ENCODE peak calls at places on chromosomes 3 and 15, in five cellular contexts. One of them, this sample, is unnamed.

GRCh38 chr15:79689030-79689429 is 207.8 kb downstream of the MTHFS start:
- DNase-seq in BE2C: no peak
- DNase-seq in uterus: no peak
- DNase-seq in fibroblast of lung: no peak
- DNase-seq in astrocyte: no peak
- DNase-seq in this sample: no peak

GRCh38 chr3:130901463-130902204 is 7.8 kb downstream of the ATP2C1 start:
- DNase-seq in fibroblast of lung: no peak
- DNase-seq in astrocyte: no peak
- DNase-seq in uterus: no peak
- DNase-seq in BE2C: peak
- DNase-seq in this sample: no peak

GRCh38 chr3:73060302-73060723 is 1.1 kb upstream of the EBLN2 start:
- DNase-seq in fibroblast of lung: no peak
- DNase-seq in BE2C: peak
- DNase-seq in astrocyte: no peak
- DNase-seq in uterus: no peak
- DNase-seq in this sample: no peak

GRCh38 chr3:179526989-179527391 is 35.7 kb upstream of the ACTL6A start:
- DNase-seq in astrocyte: peak
- DNase-seq in fibroblast of lung: peak
- DNase-seq in uterus: peak
- DNase-seq in BE2C: peak
- DNase-seq in this sample: peak

GRCh38 chr3:148880681-148881080 is 15.6 kb downstream of the CPA3 start:
- DNase-seq in uterus: no peak
- DNase-seq in astrocyte: no peak
- DNase-seq in fibroblast of lung: peak
- DNase-seq in BE2C: peak
- DNase-seq in this sample: no peak

GRCh38 chr3:42704136-42704841 is 1.7 kb upstream of the HHATL start:
- DNase-seq in fibroblast of lung: no peak
- DNase-seq in uterus: no peak
- DNase-seq in astrocyte: no peak
- DNase-seq in BE2C: no peak
- DNase-seq in this sample: no peak

GRCh38 chr3:189641776-189642175 is 10.6 kb downstream of the TP63 start:
- DNase-seq in fibroblast of lung: no peak
- DNase-seq in BE2C: no peak
- DNase-seq in uterus: no peak
- DNase-seq in astrocyte: no peak
- DNase-seq in this sample: peak

GRCh38 chr3:188169826-188170455 is 16.0 kb downstream of the LPP start:
- DNase-seq in BE2C: no peak
- DNase-seq in uterus: peak
- DNase-seq in astrocyte: no peak
- DNase-seq in fibroblast of lung: peak
- DNase-seq in this sample: no peak

GRCh38 chr3:65342084-65342683 is 654.4 kb upstream of the ADAMTS9 start:
- DNase-seq in uterus: no peak
- DNase-seq in astrocyte: no peak
- DNase-seq in BE2C: peak
- DNase-seq in fibroblast of lung: peak
- DNase-seq in this sample: peak

GRCh38 chr15:76996526-76997401 is 1.8 kb downstream of the PSTPIP1 start:
- DNase-seq in astrocyte: peak
- DNase-seq in uterus: no peak
- DNase-seq in BE2C: peak
- DNase-seq in fibroblast of lung: peak
- DNase-seq in this sample: peak

GRCh38 chr15:74525328-74525727 is 15.7 kb upstream of the ARID3B start:
- DNase-seq in BE2C: no peak
- DNase-seq in fibroblast of lung: no peak
- DNase-seq in uterus: no peak
- DNase-seq in astrocyte: no peak
- DNase-seq in this sample: no peak

GRCh38 chr3:187767266-187768032 is 22.2 kb upstream of the BCL6 start:
- DNase-seq in astrocyte: peak
- DNase-seq in uterus: no peak
- DNase-seq in BE2C: no peak
- DNase-seq in fibroblast of lung: peak
- DNase-seq in this sample: peak

GRCh38 chr3:11690863-11691833 is 47.4 kb upstream of the VGLL4 start:
- DNase-seq in uterus: no peak
- DNase-seq in BE2C: no peak
- DNase-seq in astrocyte: peak
- DNase-seq in fibroblast of lung: peak
- DNase-seq in this sample: peak

GRCh38 chr3:12662593-12663310 is 1.2 kb downstream of the RAF1 start:
- DNase-seq in uterus: no peak
- DNase-seq in BE2C: peak
- DNase-seq in astrocyte: no peak
- DNase-seq in fibroblast of lung: peak
- DNase-seq in this sample: peak

GRCh38 chr3:111794701-111795100 is 64.4 kb upstream of the PHLDB2 start:
- DNase-seq in astrocyte: no peak
- DNase-seq in uterus: no peak
- DNase-seq in fibroblast of lung: no peak
- DNase-seq in BE2C: no peak
- DNase-seq in this sample: no peak

GRCh38 chr3:170421147-170421641 is 2.5 kb downstream of the CLDN11 start:
- DNase-seq in fibroblast of lung: peak
- DNase-seq in uterus: peak
- DNase-seq in BE2C: no peak
- DNase-seq in astrocyte: peak
- DNase-seq in this sample: no peak

GRCh38 chr3:149363053-149363452 is 14.4 kb downstream of the TM4SF1 start:
- DNase-seq in fibroblast of lung: peak
- DNase-seq in astrocyte: peak
- DNase-seq in BE2C: no peak
- DNase-seq in uterus: no peak
- DNase-seq in this sample: peak

GRCh38 chr3:160010578-160010977 is 21.9 kb downstream of the IL12A start:
- DNase-seq in astrocyte: no peak
- DNase-seq in uterus: no peak
- DNase-seq in BE2C: no peak
- DNase-seq in fibroblast of lung: no peak
- DNase-seq in this sample: no peak

GRCh38 chr3:8794247-8794646 is 24.8 kb upstream of the OXTR start:
- DNase-seq in fibroblast of lung: no peak
- DNase-seq in BE2C: no peak
- DNase-seq in uterus: no peak
- DNase-seq in astrocyte: no peak
- DNase-seq in this sample: no peak

GRCh38 chr15:76059320-76060097 is at the start of gene TMEM266:
- DNase-seq in uterus: no peak
- DNase-seq in astrocyte: peak
- DNase-seq in BE2C: peak
- DNase-seq in fibroblast of lung: peak
- DNase-seq in this sample: no peak

GRCh38 chr3:23723930-23724329 is 81.8 kb upstream of the UBE2E1 start:
- DNase-seq in uterus: no peak
- DNase-seq in BE2C: no peak
- DNase-seq in astrocyte: no peak
- DNase-seq in fibroblast of lung: no peak
- DNase-seq in this sample: no peak

GRCh38 chr3:195226445-195226844 is 44.5 kb downstream of the XXYLT1 start:
- DNase-seq in fibroblast of lung: no peak
- DNase-seq in astrocyte: no peak
- DNase-seq in BE2C: no peak
- DNase-seq in uterus: no peak
- DNase-seq in this sample: no peak

GRCh38 chr15:52290329-52290728 is 5.3 kb downstream of the MYO5C start:
- DNase-seq in fibroblast of lung: no peak
- DNase-seq in uterus: no peak
- DNase-seq in BE2C: no peak
- DNase-seq in astrocyte: no peak
- DNase-seq in this sample: peak

GRCh38 chr15:65409284-65409631 is 13.5 kb downstream of the IGDCC4 start:
- DNase-seq in astrocyte: peak
- DNase-seq in fibroblast of lung: peak
- DNase-seq in BE2C: no peak
- DNase-seq in uterus: no peak
- DNase-seq in this sample: peak
- TF ChIP-seq CTCF in astrocyte: no peak
- TF ChIP-seq CTCF in fibroblast of lung: no peak
- TF ChIP-seq CTCF in BE2C: no peak
- TF ChIP-seq CTCF in uterus: no peak
- TF ChIP-seq CTCF in this sample: no peak

GRCh38 chr15:67092726-67093125 is 27.3 kb downstream of the SMAD3 start:
- DNase-seq in BE2C: no peak
- DNase-seq in uterus: no peak
- DNase-seq in astrocyte: no peak
- DNase-seq in fibroblast of lung: no peak
- DNase-seq in this sample: no peak

GRCh38 chr15:67091966-67092677 is 26.7 kb downstream of the SMAD3 start:
- DNase-seq in uterus: no peak
- DNase-seq in astrocyte: no peak
- DNase-seq in fibroblast of lung: no peak
- DNase-seq in BE2C: no peak
- DNase-seq in this sample: no peak

GRCh38 chr15:67094001-67094826 is 28.8 kb downstream of the SMAD3 start:
- DNase-seq in uterus: no peak
- DNase-seq in BE2C: no peak
- DNase-seq in astrocyte: no peak
- DNase-seq in fibroblast of lung: no peak
- DNase-seq in this sample: peak

GRCh38 chr15:67091073-67091965 is 25.9 kb downstream of the SMAD3 start:
- DNase-seq in BE2C: peak
- DNase-seq in astrocyte: peak
- DNase-seq in fibroblast of lung: peak
- DNase-seq in uterus: peak
- DNase-seq in this sample: peak

DNA sequence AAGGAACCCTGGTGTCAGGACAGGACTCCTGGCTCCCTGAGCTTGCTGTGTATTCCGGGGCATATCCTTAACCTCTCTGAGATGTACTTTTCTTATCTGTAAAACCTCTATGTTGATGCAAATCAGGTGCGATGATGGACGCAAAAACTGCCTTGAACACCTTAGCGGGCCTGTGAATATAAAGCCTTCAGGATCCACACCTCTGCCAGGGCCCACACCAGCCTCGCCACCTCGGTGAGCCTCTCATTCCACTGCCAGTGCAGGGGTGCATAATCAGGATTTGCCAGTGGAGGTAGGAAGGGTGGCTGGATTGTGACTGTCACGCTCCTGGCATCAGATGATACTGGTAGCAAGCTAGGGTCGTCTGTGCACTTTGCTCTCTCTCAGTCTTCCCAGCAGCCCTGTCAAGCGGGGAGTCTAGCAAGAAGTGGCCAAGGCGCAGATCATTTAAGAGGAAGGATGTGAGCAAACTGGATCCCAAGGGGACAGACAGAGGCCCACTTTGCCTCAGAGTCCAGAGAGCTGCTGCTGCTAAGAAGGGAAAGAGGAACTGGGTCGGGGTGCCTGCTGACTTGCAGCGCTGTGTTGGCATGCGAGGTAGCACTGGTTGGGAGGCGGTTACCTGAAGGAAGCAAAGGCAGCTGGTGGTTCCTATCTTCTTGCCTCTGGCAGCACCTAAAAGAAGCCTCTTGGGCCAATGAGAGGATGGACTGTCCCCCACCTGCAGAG is 27.9 kb downstream of the SMAD3 start:
- DNase-seq in uterus: no peak
- DNase-seq in fibroblast of lung: no peak
- DNase-seq in BE2C: no peak
- DNase-seq in astrocyte: no peak
- DNase-seq in this sample: no peak
- H3K4me3 ChIP-seq in uterus: no peak
- H3K4me3 ChIP-seq in fibroblast of lung: no peak
- H3K4me3 ChIP-seq in BE2C: no peak
- H3K4me3 ChIP-seq in astrocyte: no peak
- H3K4me3 ChIP-seq in this sample: no peak

GRCh38 chr15:48855501-48856440 is 22.2 kb upstream of the EID1 start:
- DNase-seq in astrocyte: peak
- DNase-seq in BE2C: peak
- DNase-seq in uterus: peak
- DNase-seq in fibroblast of lung: peak
- DNase-seq in this sample: peak

GRCh38 chr15:48858401-48858800 is 19.5 kb upstream of the EID1 start:
- DNase-seq in BE2C: no peak
- DNase-seq in fibroblast of lung: peak
- DNase-seq in astrocyte: peak
- DNase-seq in uterus: no peak
- DNase-seq in this sample: peak

GRCh38 chr15:48861813-48862431 is 16.0 kb upstream of the EID1 start:
- DNase-seq in BE2C: peak
- DNase-seq in astrocyte: peak
- DNase-seq in fibroblast of lung: peak
- DNase-seq in uterus: no peak
- DNase-seq in this sample: peak

GRCh38 chr15:48859426-48859825 is 18.5 kb upstream of the EID1 start:
- DNase-seq in uterus: no peak
- DNase-seq in fibroblast of lung: no peak
- DNase-seq in astrocyte: no peak
- DNase-seq in BE2C: no peak
- DNase-seq in this sample: no peak

GRCh38 chr15:48856947-48857346 is 21.0 kb upstream of the EID1 start:
- DNase-seq in uterus: no peak
- DNase-seq in fibroblast of lung: peak
- DNase-seq in astrocyte: peak
- DNase-seq in BE2C: no peak
- DNase-seq in this sample: no peak
- TF ChIP-seq CTCF in uterus: no peak
- TF ChIP-seq CTCF in fibroblast of lung: no peak
- TF ChIP-seq CTCF in astrocyte: no peak
- TF ChIP-seq CTCF in BE2C: no peak
- TF ChIP-seq CTCF in this sample: no peak

GRCh38 chr15:56243774-56244236 is at the start of gene RFX7:
- DNase-seq in astrocyte: peak
- DNase-seq in fibroblast of lung: peak
- DNase-seq in BE2C: peak
- DNase-seq in uterus: peak
- DNase-seq in this sample: peak

GRCh38 chr15:56243117-56243773 is 434 bp downstream of the RFX7 start:
- DNase-seq in astrocyte: peak
- DNase-seq in BE2C: peak
- DNase-seq in fibroblast of lung: peak
- DNase-seq in uterus: peak
- DNase-seq in this sample: no peak

GRCh38 chr15:56242576-56243116 is 1.0 kb downstream of the RFX7 start:
- DNase-seq in uterus: no peak
- DNase-seq in fibroblast of lung: no peak
- DNase-seq in BE2C: no peak
- DNase-seq in astrocyte: no peak
- DNase-seq in this sample: peak

GRCh38 chr15:56241374-56242085 is 2.1 kb downstream of the RFX7 start:
- DNase-seq in astrocyte: no peak
- DNase-seq in BE2C: no peak
- DNase-seq in uterus: no peak
- DNase-seq in fibroblast of lung: no peak
- DNase-seq in this sample: no peak

DNA sequence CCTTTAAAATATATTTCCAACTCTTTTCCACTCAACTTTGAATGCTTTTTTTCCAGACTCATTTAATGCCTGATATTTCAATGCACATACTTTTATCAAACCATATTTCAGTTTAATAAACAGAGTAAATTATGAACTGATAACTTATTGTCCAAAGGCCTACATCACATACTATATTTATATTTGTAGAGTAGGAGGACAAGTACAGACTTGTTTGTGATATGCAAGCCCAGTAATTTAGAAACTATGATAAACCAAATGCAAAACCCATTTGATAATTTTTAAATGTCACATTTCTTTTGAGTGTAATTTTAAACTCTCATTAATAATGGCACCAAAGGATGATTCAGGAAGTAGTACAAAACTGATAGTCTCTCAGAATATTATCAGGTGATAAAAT is 3.3 kb downstream of the RFX7 start:
- DNase-seq in fibroblast of lung: no peak
- DNase-seq in BE2C: no peak
- DNase-seq in astrocyte: no peak
- DNase-seq in uterus: no peak
- DNase-seq in this sample: peak
- H3K4me3 ChIP-seq in fibroblast of lung: peak
- H3K4me3 ChIP-seq in BE2C: no peak
- H3K4me3 ChIP-seq in astrocyte: no peak
- H3K4me3 ChIP-seq in uterus: no peak
- H3K4me3 ChIP-seq in this sample: no peak